ENCODE peak calls at places on chromosome 16, in four cellular contexts. R is breast epithelium, T is transverse colon, Y is GM23338. I is an unnamed sample. For H3K4me1, the result is how much of the 10 kb centered on the place peaks cover.

GRCh38 chr16:66003196-66003595 is 363.3 kb upstream of the CDH5 start:
- DNase-seq in R (no peak), T (no peak), Y (no peak), I (no peak)

GRCh38 chr16:64363039-64363438 is 758.8 kb downstream of the CDH11 start:
- DNase-seq in R (no peak), T (no peak), Y (no peak), I (no peak)

GRCh38 chr16:5378531-5378930 is 280.9 kb upstream of the EEF2KMT start:
- DNase-seq in R (no peak), T (no peak), Y (peak), I (no peak)

GRCh38 chr16:8511464-8511863 is 78.8 kb downstream of the TMEM114 start:
- DNase-seq in R (no peak), T (no peak), Y (no peak), I (no peak)

GRCh38 chr16:57479422-57480126 is 6.7 kb downstream of the DOK4 start:
- DNase-seq in R (no peak), T (peak), Y (peak), I (peak)

GRCh38 chr16:78778724-78779004 is 679.2 kb downstream of the WWOX start:
- DNase-seq in R (no peak), T (no peak), Y (no peak), I (no peak)

GRCh38 chr16:65964752-65965151 is 401.7 kb upstream of the CDH5 start:
- DNase-seq in R (no peak), T (no peak), Y (peak), I (no peak)

GRCh38 chr16:56423584-56424403 is 1.6 kb downstream of the AMFR start:
- DNase-seq in R (no peak), T (no peak), Y (no peak), I (no peak)

GRCh38 chr16:74465851-74466685 is 44.8 kb upstream of the CLEC18B start:
- DNase-seq in R (no peak), T (no peak), Y (no peak), I (no peak)

GRCh38 chr16:75456971-75457370 is 7.5 kb downstream of the TMEM170A start:
- DNase-seq in R (no peak), T (no peak), Y (no peak), I (no peak)

GRCh38 chr16:46915483-46916025 is 31.4 kb downstream of the GPT2 start:
- DNase-seq in R (no peak), T (no peak), Y (no peak), I (no peak)

GRCh38 chr16:1984347-1985225 is 593 bp downstream of the GFER start:
- DNase-seq in R (no peak), T (peak), Y (peak), I (no peak)

GRCh38 chr16:48592839-48593429 is 17.0 kb downstream of the N4BP1 start:
- DNase-seq in R (no peak), T (no peak), Y (peak), I (no peak)

GRCh38 chr16:86809458-86809955 is 231.2 kb downstream of the FOXL1 start:
- DNase-seq in R (no peak), T (no peak), Y (peak), I (no peak)

GRCh38 chr16:49748322-49748721 is 107.6 kb downstream of the ZNF423 start:
- DNase-seq in R (peak), T (no peak), Y (no peak), I (no peak)

GRCh38 chr16:10181196-10182162 is 749 bp downstream of the GRIN2A start:
- DNase-seq in R (peak), T (peak), Y (peak), I (peak)

DNA sequence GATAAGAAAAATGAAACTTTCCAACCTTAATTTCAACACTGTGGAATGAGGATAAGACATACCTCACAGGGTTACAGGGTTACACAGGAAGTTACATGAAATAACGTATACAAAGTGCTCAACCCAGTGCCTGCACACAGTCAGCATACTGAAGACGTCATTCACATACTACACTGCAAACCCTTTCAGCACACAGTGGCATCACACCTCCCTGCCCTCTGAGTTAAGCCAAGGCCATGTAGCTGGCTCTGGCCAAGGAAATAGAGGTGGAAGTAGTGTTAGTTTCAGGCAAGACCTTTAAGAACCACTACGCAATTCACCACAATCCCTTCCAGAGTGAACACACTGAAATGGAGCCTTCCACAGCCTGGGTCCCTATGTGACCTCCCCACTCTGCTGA is 46.6 kb upstream of the GSG1L start:
- DNase-seq in R (no peak), T (no peak), Y (no peak), I (peak)
- H3K4me1 ChIP-seq in R (under half), T (under half), Y (under half), I (under half)

GRCh38 chr16:30698816-30699614 is at the start of gene SRCAP:
- DNase-seq in R (peak), T (peak), Y (peak), I (peak)
- TF ChIP-seq POLR2AphosphoS5 in R (peak), T (no peak), Y (peak), I (peak)

GRCh38 chr16:88938933-88939813 is 37.8 kb downstream of the CBFA2T3 start:
- DNase-seq in R (no peak), T (no peak), Y (no peak), I (peak)
- H3K4me1 ChIP-seq in R (under half), T (under half), Y (under half), I (half or more)

DNA sequence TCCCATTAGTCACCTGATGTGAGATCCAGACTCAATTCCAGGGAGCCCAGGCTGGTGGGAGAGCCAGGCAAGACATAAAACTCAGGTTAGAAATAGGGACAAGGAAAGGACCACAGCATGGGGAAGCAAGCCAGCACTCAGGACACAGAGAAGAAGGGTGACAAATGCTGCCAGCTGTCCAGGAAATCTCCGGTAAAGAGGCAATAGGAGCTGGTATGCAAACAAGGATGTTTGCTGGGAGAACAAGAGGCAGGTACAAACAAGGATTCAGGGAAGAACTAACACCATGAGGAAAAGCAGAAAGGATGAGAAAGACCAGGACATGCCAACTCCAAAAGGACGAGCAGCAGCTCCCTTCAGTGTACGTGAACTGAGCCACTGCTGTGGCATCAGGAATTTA is 10.2 kb upstream of the TXNDC11 start:
- DNase-seq in R (no peak), T (no peak), Y (no peak), I (no peak)
- TF ChIP-seq POLR2AphosphoS5 in R (no peak), T (no peak), Y (no peak), I (no peak)

DNA sequence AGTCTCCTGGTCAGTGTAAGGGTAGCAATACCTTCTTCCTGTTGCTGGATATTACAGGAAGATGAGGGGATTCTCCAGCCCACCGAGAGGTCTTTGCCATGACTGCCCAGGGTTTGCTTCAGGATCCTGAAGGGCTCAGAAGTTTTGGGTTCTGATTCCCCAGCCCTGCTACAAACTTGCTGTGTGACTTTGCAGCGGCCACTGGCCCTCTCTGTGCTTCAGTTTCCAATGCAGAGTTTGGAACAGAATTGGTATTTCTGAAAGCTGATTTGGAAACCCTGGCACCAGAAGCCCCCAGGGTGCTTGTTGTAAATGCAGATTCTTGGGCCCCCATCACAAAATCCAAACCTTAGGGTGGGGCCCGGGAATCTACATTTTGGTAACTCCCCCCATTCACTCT is 14.7 kb downstream of the KCNG4 start:
- DNase-seq in R (no peak), T (no peak), Y (no peak), I (no peak)
- H3K4me1 ChIP-seq in R (under half), T (under half), Y (under half), I (under half)

GRCh38 chr16:84628226-84628731 is 10.4 kb upstream of the COTL1 start:
- DNase-seq in R (no peak), T (no peak), Y (no peak), I (no peak)
- TF ChIP-seq POLR2AphosphoS5 in R (no peak), T (no peak), Y (no peak), I (no peak)

GRCh38 chr16:88894681-88895300 is 28.3 kb upstream of the PABPN1L start:
- DNase-seq in R (no peak), T (no peak), Y (no peak), I (no peak)

GRCh38 chr16:88891083-88891482 is 24.6 kb upstream of the PABPN1L start:
- DNase-seq in R (no peak), T (no peak), Y (no peak), I (no peak)

GRCh38 chr16:88888778-88889387 is 22.4 kb upstream of the PABPN1L start:
- DNase-seq in R (no peak), T (no peak), Y (no peak), I (no peak)

GRCh38 chr16:88893127-88893968 is 26.9 kb upstream of the PABPN1L start:
- DNase-seq in R (no peak), T (no peak), Y (no peak), I (no peak)

DNA sequence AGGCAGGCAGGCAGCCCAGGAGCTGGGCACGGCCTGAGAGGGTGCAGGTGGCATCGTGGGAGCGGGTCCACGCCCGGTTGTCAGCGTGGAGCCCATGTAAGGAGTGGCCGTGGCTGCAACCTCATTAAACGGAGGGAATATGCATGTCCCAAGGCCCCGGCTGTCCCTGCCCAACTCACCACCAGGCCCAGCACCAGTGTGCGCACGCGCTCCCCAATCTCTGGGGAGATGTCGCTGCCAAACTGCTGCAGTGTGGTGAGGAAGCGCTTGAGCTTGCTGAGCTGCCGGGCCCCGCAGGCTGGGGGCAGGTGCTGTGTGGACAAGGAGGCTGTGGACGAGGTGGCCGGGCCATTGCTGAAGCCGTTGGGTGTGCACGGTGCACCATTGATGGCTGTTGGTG is 25.6 kb upstream of the PABPN1L start:
- DNase-seq in R (no peak), T (no peak), Y (no peak), I (no peak)
- H3K4me1 ChIP-seq in R (under half), T (under half), Y (under half), I (under half)

GRCh38 chr16:82700541-82701240 is 73.9 kb downstream of the CDH13 start:
- DNase-seq in R (no peak), T (no peak), Y (no peak), I (no peak)

GRCh38 chr16:82701302-82702022 is 74.7 kb downstream of the CDH13 start:
- DNase-seq in R (no peak), T (no peak), Y (no peak), I (no peak)

GRCh38 chr16:82699262-82699661 is 72.5 kb downstream of the CDH13 start:
- DNase-seq in R (no peak), T (no peak), Y (no peak), I (no peak)

GRCh38 chr16:82703156-82703555 is 76.4 kb downstream of the CDH13 start:
- DNase-seq in R (no peak), T (no peak), Y (no peak), I (no peak)

GRCh38 chr16:82699711-82700495 is 73.1 kb downstream of the CDH13 start:
- DNase-seq in R (no peak), T (no peak), Y (no peak), I (no peak)
- TF ChIP-seq POLR2AphosphoS5 in R (no peak), T (peak), Y (no peak), I (no peak)

DNA sequence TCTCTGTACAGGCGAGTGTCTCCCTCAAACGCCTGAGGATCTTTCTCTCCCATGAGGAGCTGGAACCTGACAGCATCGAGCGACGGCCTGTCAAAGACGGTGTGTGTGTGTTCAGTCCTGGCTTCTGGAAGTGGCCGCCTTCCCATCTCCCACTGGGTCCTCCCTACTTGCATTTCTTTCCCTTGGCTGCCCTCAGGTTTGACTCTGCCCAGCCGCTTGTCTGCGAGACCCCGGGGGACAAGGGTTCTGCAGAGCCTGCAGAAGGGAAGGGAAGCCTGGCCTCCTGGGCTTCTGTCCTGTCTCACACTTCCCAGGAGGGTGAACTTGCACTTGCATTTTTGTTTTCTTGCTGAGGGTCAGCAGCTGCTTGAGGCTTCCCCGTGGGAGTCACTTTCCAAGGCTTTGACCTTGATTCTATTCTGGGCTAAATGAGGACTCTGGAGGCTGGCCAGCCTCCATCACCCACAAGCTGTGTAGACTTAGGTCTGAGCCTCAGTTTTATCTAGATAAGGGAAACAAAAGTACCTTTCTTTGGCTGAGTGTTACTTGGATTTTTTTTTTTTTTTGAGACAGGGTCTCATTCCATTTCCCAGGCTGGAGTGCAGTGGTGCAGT is 122.3 kb downstream of the ABCC1 start:
- DNase-seq in R (no peak), T (no peak), Y (no peak), I (no peak)
- H3K4me1 ChIP-seq in R (under half), T (under half), Y (under half), I (under half)

GRCh38 chr16:80552277-80552676 is 11.5 kb downstream of the DYNLRB2 start:
- DNase-seq in R (peak), T (no peak), Y (no peak), I (no peak)
- TF ChIP-seq POLR2AphosphoS5 in R (no peak), T (no peak), Y (no peak), I (no peak)

I was measured in spleen.